ENCODE peak calls at places on chromosomes 4 and X, in six cellular contexts. P, V, H, N, K and M are unnamed samples.

GRCh38 chr4:155819066-155819465 is 47.0 kb downstream of the ASIC5 start:
- DNase-seq in K (no peak), P (no peak), V (no peak), H (no peak), N (no peak), M (no peak)

GRCh38 chr4:159075531-159075932 is 27.3 kb upstream of the RAPGEF2 start:
- DNase-seq in K (no peak), N (no peak), P (no peak), H (no peak), V (no peak), M (no peak)

GRCh38 chrX:50827996-50828395 is 14.0 kb upstream of the SHROOM4 start:
- DNase-seq in P (peak), N (no peak), K (peak), V (no peak), H (no peak), M (no peak)

GRCh38 chrX:40099046-40099968 is 1.5 kb upstream of the BCOR start:
- DNase-seq in N (no peak), K (peak), P (no peak), V (peak), H (peak), M (peak)

GRCh38 chr4:56823933-56824600 is 2.6 kb upstream of the SPINK2 start:
- DNase-seq in N (no peak), P (no peak), H (no peak), V (no peak), K (no peak), M (no peak)

GRCh38 chr4:85406185-85406584 is 68.8 kb upstream of the ARHGAP24 start:
- DNase-seq in H (no peak), P (no peak), N (no peak), K (no peak), V (no peak), M (no peak)

GRCh38 chr4:110275871-110276270 is 77.5 kb upstream of the ELOVL6 start:
- DNase-seq in K (no peak), N (no peak), H (no peak), P (peak), V (peak), M (no peak)

GRCh38 chr4:35463251-35463952 is 780.9 kb downstream of the ARAP2 start:
- DNase-seq in V (no peak), K (no peak), P (no peak), H (peak), N (no peak), M (peak)

GRCh38 chrX:42615161-42615563 is 162.8 kb downstream of the PPP1R2C start:
- DNase-seq in N (no peak), P (no peak), K (no peak), V (no peak), H (peak), M (peak)

GRCh38 chrX:40644175-40644574 is 3.2 kb downstream of the CXorf38 start:
- DNase-seq in H (no peak), V (peak), P (peak), N (no peak), K (peak), M (no peak)

GRCh38 chr4:121656269-121656641 is 40.5 kb downstream of the ANXA5 start:
- DNase-seq in H (no peak), N (peak), K (peak), P (peak), V (peak), M (peak)

GRCh38 chr4:133146574-133147198 is 2.4 kb upstream of the PCDH10 start:
- DNase-seq in N (peak), K (peak), V (peak), P (peak), H (peak), M (peak)

GRCh38 chr4:15753786-15754185 is 24.3 kb upstream of the CD38 start:
- DNase-seq in H (no peak), V (peak), P (peak), K (no peak), N (no peak), M (no peak)

GRCh38 chrX:105822138-105823091 is at the start of gene NRK:
- DNase-seq in H (peak), K (peak), P (no peak), N (no peak), V (peak), M (peak)

GRCh38 chr4:165383757-165384156 is 4.9 kb downstream of the CPE start:
- DNase-seq in N (no peak), V (peak), H (no peak), K (no peak), P (no peak), M (no peak)

GRCh38 chr4:10659251-10659650 is 25.3 kb downstream of the CLNK start:
- DNase-seq in K (no peak), V (no peak), P (no peak), H (no peak), N (no peak), M (no peak)

GRCh38 chrX:9912341-9912740 is 54.8 kb upstream of the CLDN34 start:
- DNase-seq in N (peak), K (no peak), V (no peak), H (peak), P (peak), M (peak)

GRCh38 chr4:121900132-121900983 is 30.1 kb upstream of the BBS7 start:
- DNase-seq in H (peak), N (peak), V (peak), K (peak), P (peak), M (peak)

GRCh38 chr4:665381-665750 is 8.7 kb downstream of the ATP5ME start:
- DNase-seq in N (no peak), P (no peak), H (no peak), K (no peak), V (no peak), M (peak)

GRCh38 chrX:123993904-123994635 is 32.6 kb downstream of the STAG2 start:
- DNase-seq in K (no peak), P (peak), V (peak), H (no peak), N (no peak), M (no peak)

GRCh38 chr4:107740381-107740780 is 20.3 kb upstream of the PAPSS1 start:
- DNase-seq in H (no peak), P (peak), K (peak), V (peak), N (no peak), M (no peak)

GRCh38 chrX:16484338-16484737 is 165.6 kb upstream of the S100G start:
- DNase-seq in K (peak), V (peak), N (no peak), P (peak), H (no peak), M (no peak)

DNA sequence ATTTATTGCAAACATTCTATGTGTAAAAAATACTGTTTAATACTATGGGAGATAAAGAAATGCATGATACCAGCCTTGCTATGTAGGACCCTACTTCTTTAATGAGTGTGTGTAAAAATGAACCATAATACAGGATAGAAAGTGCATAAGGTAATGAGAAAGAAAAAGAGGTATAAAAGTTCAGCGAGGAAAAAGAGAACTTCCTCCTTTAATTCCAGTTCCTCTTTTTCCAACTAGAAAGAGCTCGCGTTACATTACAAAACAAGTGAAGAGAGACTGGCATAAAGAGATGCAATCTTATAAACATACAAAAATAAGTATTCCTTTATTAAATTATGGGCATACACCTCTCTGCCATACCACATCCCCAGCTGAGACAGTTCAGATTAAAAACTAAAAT is 77.4 kb downstream of the ANKRD17 start:
- DNase-seq in K (no peak), P (no peak), H (no peak), N (no peak), V (no peak), M (no peak)
- H3K4me2 ChIP-seq in K (no peak), P (no peak), H (no peak), N (no peak), V (no peak), M (no peak)

DNA sequence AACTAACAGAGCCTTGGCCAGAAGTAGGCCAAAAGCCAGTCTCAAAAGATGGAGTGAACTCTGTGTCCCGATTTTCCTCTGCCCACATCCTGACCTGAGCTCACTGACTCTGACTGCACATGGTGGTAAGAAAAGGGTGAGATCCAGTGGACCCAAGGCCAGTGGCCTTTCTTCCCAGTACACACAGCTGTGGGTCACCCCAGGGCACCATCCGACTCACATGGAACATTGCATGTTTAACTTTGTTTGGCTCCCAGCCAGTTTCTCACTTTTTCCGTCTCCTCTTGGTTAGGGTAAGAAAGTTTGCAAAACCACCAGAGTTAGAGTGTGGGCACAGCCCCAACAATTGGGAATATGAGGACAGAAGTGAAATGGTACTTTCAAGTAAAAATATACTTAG is 69.8 kb downstream of the GAB1 start:
- DNase-seq in H (no peak), N (no peak), V (peak), P (no peak), K (no peak), M (no peak)
- H3K14ac ChIP-seq in H (no peak), N (no peak), V (no peak), P (peak), K (no peak), M (no peak)

GRCh38 chrX:48473718-48473990 is 2.3 kb upstream of the FTSJ1 start:
- DNase-seq in P (no peak), K (no peak), N (no peak), H (no peak), V (no peak), M (no peak)
- H3K4me2 ChIP-seq in P (no peak), K (no peak), N (no peak), H (peak), V (no peak), M (peak)

GRCh38 chrX:14660970-14661369 is 131.6 kb downstream of the GLRA2 start:
- DNase-seq in V (no peak), N (no peak), P (no peak), K (no peak), H (no peak), M (no peak)
- H3K14ac ChIP-seq in V (no peak), N (no peak), P (no peak), K (no peak), H (no peak), M (no peak)